ENCODE peak calls at places on chromosomes 13 and 19, in seven cellular contexts. N is upper lobe of right lung, X is GM12865, Y is left lung, W is heart right ventricle, H is A549, R is HCT116. L is an unnamed sample.

GRCh38 chr13:51518847-51519246 is 65.4 kb upstream of the WDFY2 start:
- DNase-seq in X (no peak), N (no peak), W (no peak), R (no peak), H (no peak), Y (no peak), L (no peak)

GRCh38 chr19:4579389-4579788 is 19.9 kb upstream of the SEMA6B start:
- DNase-seq in R (no peak), W (no peak), H (no peak), Y (no peak), X (no peak), N (no peak), L (no peak)

GRCh38 chr13:48679941-48680630 is 26.4 kb downstream of the CYSLTR2 start:
- DNase-seq in H (no peak), R (no peak), Y (no peak), X (no peak), W (no peak), N (no peak), L (no peak)

GRCh38 chr19:676343-677105 is at the start of gene FSTL3:
- DNase-seq in W (peak; percentile 60), H (peak; percentile 28), N (no peak), R (no peak), X (no peak), Y (no peak), L (no peak)

GRCh38 chr13:31282741-31283455 is 83.1 kb downstream of the B3GLCT start:
- DNase-seq in R (no peak), Y (no peak), H (no peak), N (no peak), X (peak; percentile 3), W (no peak), L (no peak)

GRCh38 chr13:112486386-112487126 is 101.4 kb downstream of the TUBGCP3 start:
- DNase-seq in N (no peak), Y (no peak), R (no peak), W (no peak), H (no peak), X (no peak), L (no peak)

GRCh38 chr19:45955905-45956608 is 17.6 kb downstream of the NOVA2 start:
- DNase-seq in N (no peak), X (no peak), Y (no peak), R (peak; percentile 35), W (peak; percentile 64), H (no peak), L (no peak)

GRCh38 chr13:108917581-108917980 is 288.2 kb downstream of the MYO16 start:
- DNase-seq in X (no peak), H (no peak), N (no peak), R (no peak), Y (no peak), W (no peak), L (no peak)

GRCh38 chr19:12137541-12137940 is 2.6 kb downstream of the ZNF20 start:
- DNase-seq in W (no peak), X (peak; percentile 35), N (no peak), Y (no peak), H (no peak), R (no peak), L (no peak)

GRCh38 chr19:409006-409514 is at the start of gene C2CD4C:
- DNase-seq in Y (peak; percentile 26), R (no peak), N (peak; percentile 66), W (no peak), X (no peak), H (no peak), L (no peak)

GRCh38 chr19:7267792-7268736 is 26.1 kb downstream of the INSR start:
- DNase-seq in R (no peak), Y (peak; percentile 47), N (peak; percentile 77), H (no peak), W (no peak), X (no peak), L (no peak)

GRCh38 chr19:30222428-30222873 is 149.7 kb upstream of the ZNF536 start:
- DNase-seq in Y (no peak), X (peak; percentile 9), R (no peak), W (peak; percentile 29), H (peak; percentile 71), N (no peak), L (peak; percentile 68)
- TF ChIP-seq CTCF in Y (peak; percentile 29), X (peak; percentile 73), R (peak; percentile 64), W (peak; percentile 32), H (peak; percentile 77), N (peak; percentile 55), L (peak; percentile 62)

DNA sequence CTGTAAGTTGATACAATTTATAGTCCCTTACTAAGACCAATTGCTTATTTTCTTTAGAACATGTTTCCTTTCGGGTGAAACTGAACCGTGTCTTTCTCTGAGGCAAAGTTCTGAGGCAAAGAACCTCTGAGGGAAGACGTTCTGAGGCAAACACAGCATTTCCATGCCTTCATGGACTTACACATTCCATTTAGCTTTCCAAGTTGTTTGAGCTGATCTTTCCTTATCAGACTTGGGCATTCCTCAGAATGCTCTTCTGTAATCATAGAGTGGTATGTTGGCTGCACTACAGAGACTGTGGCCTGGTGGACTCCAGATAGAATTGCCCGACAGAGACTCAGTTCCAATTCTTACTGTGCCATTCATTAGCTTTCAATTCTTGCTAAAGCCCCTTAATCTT is 579.0 kb downstream of the KCTD12 start:
- DNase-seq in N (no peak), R (no peak), X (no peak), W (no peak), H (no peak), Y (no peak), L (no peak)
- TF ChIP-seq CTCF in N (peak; percentile 15), R (no peak), X (no peak), W (no peak), H (no peak), Y (no peak), L (no peak)

GRCh38 chr13:46896346-46897138 is at the start of gene HTR2A:
- DNase-seq in W (no peak), N (peak; percentile 69), R (no peak), H (no peak), X (peak; percentile 5), Y (no peak), L (no peak)

GRCh38 chr13:46899801-46900200 is 2.9 kb upstream of the HTR2A start:
- DNase-seq in R (no peak), X (no peak), W (no peak), Y (no peak), H (no peak), N (no peak), L (no peak)

GRCh38 chr13:46893221-46893620 is 3.6 kb downstream of the HTR2A start:
- DNase-seq in Y (no peak), R (no peak), W (no peak), H (no peak), N (no peak), X (no peak), L (no peak)

GRCh38 chr13:46894534-46894906 is 2.3 kb downstream of the HTR2A start:
- DNase-seq in W (no peak), Y (no peak), R (no peak), X (no peak), H (no peak), N (no peak), L (no peak)

GRCh38 chr13:46893820-46894533 is 2.9 kb downstream of the HTR2A start:
- DNase-seq in R (peak; percentile 6), H (peak; percentile 31), Y (peak; percentile 72), N (peak; percentile 90), W (peak; percentile 73), X (peak; percentile 63), L (peak; percentile 86)
- TF ChIP-seq CTCF in R (peak; percentile 95), H (peak; percentile 71), Y (peak; percentile 96), N (peak; percentile 96), W (peak; percentile 84), X (peak; percentile 90), L (peak; percentile 78)

GRCh38 chr19:42021185-42021584 is 27.2 kb upstream of the ATP1A3 start:
- DNase-seq in H (no peak), X (no peak), N (no peak), R (no peak), Y (no peak), W (no peak), L (no peak)

GRCh38 chr19:42022616-42023015 is 28.6 kb upstream of the ATP1A3 start:
- DNase-seq in R (no peak), N (no peak), X (no peak), W (no peak), H (no peak), Y (no peak), L (no peak)

GRCh38 chr19:42023943-42024260 is 29.9 kb upstream of the ATP1A3 start:
- DNase-seq in N (no peak), R (no peak), W (no peak), H (no peak), X (no peak), Y (no peak), L (no peak)

GRCh38 chr19:42024622-42025111 is 30.6 kb upstream of the ATP1A3 start:
- DNase-seq in X (no peak), R (no peak), Y (no peak), N (no peak), W (peak; percentile 75), H (no peak), L (no peak)

GRCh38 chr19:42023121-42023942 is 29.3 kb upstream of the ATP1A3 start:
- DNase-seq in X (peak; percentile 50), H (peak; percentile 73), Y (no peak), W (no peak), N (no peak), R (peak; percentile 28), L (peak; percentile 50)
- TF ChIP-seq CTCF in X (peak; percentile 51), H (peak; percentile 72), Y (no peak), W (no peak), N (no peak), R (peak; percentile 77), L (peak; percentile 54)

DNA sequence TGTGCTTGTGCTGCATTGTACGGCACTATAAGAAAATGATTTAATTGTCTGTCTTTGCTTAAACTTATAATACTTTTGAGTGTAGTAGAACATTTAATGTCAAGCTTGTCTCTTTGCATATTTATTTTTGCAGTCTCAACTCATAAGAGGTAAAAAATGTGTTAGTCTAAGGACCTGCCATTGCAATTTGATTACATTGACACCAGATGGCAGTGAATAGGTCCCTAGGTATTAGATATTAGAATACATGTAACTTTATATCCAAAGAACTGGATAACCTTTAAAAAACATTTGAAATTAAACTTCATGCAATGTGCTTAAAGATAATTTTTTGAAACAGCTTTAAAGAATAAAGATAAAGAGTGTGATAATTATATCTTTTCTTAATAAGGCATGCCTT is 1421.3 kb downstream of the OLFM4 start:
- DNase-seq in N (no peak), X (no peak), R (no peak), Y (no peak), H (no peak), W (no peak), L (no peak)
- TF ChIP-seq CTCF in N (peak; percentile 9), X (no peak), R (peak; percentile 15), Y (peak; percentile 11), H (no peak), W (no peak), L (no peak)

GRCh38 chr13:41054919-41055619 is 6.2 kb upstream of the WBP4 start:
- DNase-seq in Y (no peak), X (peak; percentile 27), R (no peak), W (no peak), H (no peak), N (no peak), L (no peak)
- TF ChIP-seq CTCF in Y (no peak), X (peak; percentile 39), R (peak; percentile 61), W (no peak), H (peak; percentile 21), N (no peak), L (peak; percentile 43)